ENCODE peak calls at places on chromosomes 6 and 20, in seven cellular contexts. Z is HepG2, B is A549, I is HCT116, O is endothelial cell of umbilical vein, T is H1, M is GM12878. X is an unnamed sample.
A peak's percentile ranks its signal among the peaks of the same experiment; 100 is the strongest.

GRCh38 chr6:133041020-133041419 is 200.1 kb upstream of the EYA4 start:
- DNase-seq in O (no peak), Z (no peak), M (no peak), B (no peak), I (no peak), T (no peak), X (no peak)

GRCh38 chr6:10166031-10166430 is 248.8 kb downstream of the TFAP2A start:
- DNase-seq in I (no peak), T (no peak), O (no peak), B (no peak), Z (no peak), M (no peak), X (peak; percentile 33)

GRCh38 chr6:68967549-68968300 is 332.6 kb downstream of the ADGRB3 start:
- DNase-seq in I (peak; percentile 7), M (peak; percentile 12), O (peak; percentile 46), Z (peak; percentile 50), B (peak; percentile 2), T (no peak), X (peak; percentile 65)

GRCh38 chr6:12110523-12111154 is 98.5 kb downstream of the HIVEP1 start:
- DNase-seq in T (no peak), M (no peak), Z (no peak), O (no peak), I (no peak), B (no peak), X (no peak)

GRCh38 chr20:8368680-8369079 is 236.6 kb downstream of the PLCB1 start:
- DNase-seq in I (no peak), B (no peak), Z (no peak), O (no peak), M (no peak), T (no peak), X (peak; percentile 57)

GRCh38 chr20:63617092-63617875 is 9.6 kb downstream of the GMEB2 start:
- DNase-seq in Z (no peak), O (no peak), M (no peak), T (no peak), B (no peak), I (no peak), X (no peak)

GRCh38 chr6:47477497-47478232 is at the start of gene CD2AP:
- DNase-seq in I (peak; percentile 80), B (peak; percentile 73), O (peak; percentile 82), T (peak; percentile 83), M (peak; percentile 65), Z (peak; percentile 84), X (peak; percentile 89)

GRCh38 chr6:108492131-108492766 is 68.5 kb upstream of the FOXO3 start:
- DNase-seq in O (peak; percentile 77), I (peak; percentile 36), Z (peak; percentile 25), M (no peak), B (peak; percentile 6), T (no peak), X (peak; percentile 74)

GRCh38 chr6:15905488-15906392 is 223.1 kb upstream of the MYLIP start:
- DNase-seq in Z (no peak), I (no peak), T (no peak), B (no peak), M (no peak), O (peak; percentile 32), X (peak; percentile 99)

GRCh38 chr6:45845546-45845945 is 170.1 kb downstream of the CLIC5 start:
- DNase-seq in O (no peak), B (no peak), T (no peak), I (no peak), Z (no peak), M (no peak), X (no peak)

GRCh38 chr6:137165375-137166246 is 7.8 kb downstream of the IL22RA2 start:
- DNase-seq in T (no peak), M (peak; percentile 85), Z (peak; percentile 35), O (no peak), B (peak; percentile 15), I (peak; percentile 6), X (peak; percentile 85)

GRCh38 chr6:8432614-8433013 is 2.7 kb downstream of the SLC35B3 start:
- DNase-seq in O (no peak), I (no peak), Z (no peak), M (no peak), B (no peak), T (no peak), X (no peak)

GRCh38 chr6:37565267-37566208 is 65.8 kb upstream of the CCDC167 start:
- DNase-seq in B (no peak), T (peak; percentile 41), Z (no peak), I (no peak), M (no peak), O (peak; percentile 21), X (no peak)

GRCh38 chr6:170554888-170555137 is 644 bp downstream of the TBP start:
- DNase-seq in Z (no peak), M (no peak), T (no peak), B (no peak), O (no peak), I (no peak), X (no peak)

GRCh38 chr6:65771946-65772345 is 64.9 kb upstream of the EYS start:
- DNase-seq in B (no peak), I (no peak), Z (no peak), T (no peak), O (no peak), M (no peak), X (no peak)

GRCh38 chr20:5559937-5560336 is 190.3 kb upstream of the SHLD1 start:
- DNase-seq in T (no peak), O (no peak), B (no peak), Z (no peak), M (no peak), I (no peak), X (no peak)

GRCh38 chr6:132490024-132490423 is 22.9 kb downstream of the STX7 start:
- DNase-seq in I (no peak), B (no peak), M (no peak), T (no peak), O (peak; percentile 53), Z (no peak), X (peak; percentile 11)

GRCh38 chr6:135183532-135184440 is 2.7 kb downstream of the MYB start:
- DNase-seq in M (no peak), Z (peak; percentile 55), T (no peak), I (peak; percentile 83), B (peak; percentile 37), O (peak; percentile 35), X (peak; percentile 95)

GRCh38 chr6:29014729-29015608 is 9.9 kb upstream of the ZNF311 start:
- DNase-seq in I (no peak), B (no peak), T (no peak), M (no peak), Z (no peak), O (no peak), X (peak; percentile 71)

DNA sequence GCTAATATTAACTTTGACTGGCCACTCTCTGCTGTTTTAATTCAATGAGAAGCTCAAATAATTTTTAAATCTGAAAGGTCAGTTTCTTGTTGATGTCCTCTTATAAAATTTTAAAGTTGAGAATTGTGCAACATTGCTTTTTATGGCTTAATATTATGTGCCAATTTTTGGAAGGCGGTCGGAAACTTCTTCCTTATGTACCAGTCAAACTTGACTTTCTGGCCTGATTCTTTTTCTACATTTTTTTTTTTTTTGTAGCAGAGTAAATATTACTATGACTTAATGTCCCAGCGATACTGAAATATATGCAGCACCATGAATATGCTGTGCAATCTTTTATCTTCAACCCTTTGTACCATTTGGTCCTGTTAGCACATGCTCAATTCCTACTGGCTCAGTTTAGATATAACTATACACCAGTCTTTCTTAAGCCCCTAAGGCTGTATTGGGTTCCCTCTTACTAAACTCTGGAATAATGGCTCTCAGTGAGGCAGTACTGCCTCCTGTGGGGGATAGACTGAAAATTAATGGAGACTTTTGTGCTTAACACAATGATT is 156.3 kb upstream of the SYNCRIP start:
- DNase-seq in I (no peak), T (no peak), B (no peak), Z (no peak), O (no peak), M (no peak), X (peak; percentile 9)
- TF ChIP-seq CTCF in I (no peak), T (no peak), B (no peak), Z (peak; percentile 11), O (no peak), M (no peak), X (no peak)

DNA sequence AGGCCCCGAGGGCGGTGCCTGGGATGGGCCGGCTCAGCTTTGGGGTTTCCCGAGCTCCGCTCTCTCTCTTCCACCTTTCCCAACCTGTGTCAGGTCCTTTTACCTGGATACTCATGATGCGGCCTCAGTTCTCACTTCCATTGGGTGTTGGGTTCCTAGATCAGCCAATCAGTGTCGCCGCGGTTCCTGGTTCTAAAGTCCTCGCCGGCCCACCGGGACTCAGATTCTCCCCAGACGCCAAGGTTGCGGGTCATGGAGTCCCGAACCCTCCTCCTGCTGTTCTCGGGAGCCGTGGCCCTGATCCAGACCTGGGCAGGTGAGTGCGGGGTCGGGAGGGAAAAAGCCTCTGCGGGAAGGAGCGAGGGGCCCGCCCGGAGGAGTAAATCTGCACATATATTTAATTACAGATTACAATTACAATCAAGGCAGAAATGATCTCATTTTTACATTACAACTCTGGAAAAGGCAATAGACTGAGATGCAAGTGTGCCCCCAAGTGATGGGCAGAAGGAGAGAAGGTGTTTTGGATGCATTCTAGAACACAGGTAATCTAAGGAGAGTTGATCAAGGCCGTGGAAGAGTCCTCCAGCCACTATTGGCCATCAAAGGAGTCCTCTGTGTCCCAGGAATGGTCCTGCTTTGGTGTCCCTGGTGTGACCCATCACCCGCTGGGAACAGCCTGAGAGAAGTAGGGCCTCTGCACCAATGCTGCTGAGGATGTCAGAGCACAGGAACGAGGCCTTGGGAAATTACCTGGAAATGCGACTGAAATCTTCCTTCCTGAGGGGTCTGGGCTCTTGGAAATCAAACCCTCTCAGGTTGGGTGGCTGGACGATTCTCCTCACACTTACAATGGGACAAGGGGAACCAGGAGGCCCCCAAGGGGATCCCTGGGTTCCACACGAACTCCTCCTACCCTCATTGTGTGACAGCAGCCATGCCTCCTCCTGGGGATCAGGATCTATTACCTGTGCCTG is 34.7 kb upstream of the MICB start:
- DNase-seq in T (peak; percentile 72), O (peak; percentile 86), I (peak; percentile 93), B (peak; percentile 76), M (peak; percentile 96), Z (peak; percentile 92), X (no peak)
- TF ChIP-seq POLR2A in T (peak; percentile 88), O (no peak), I (peak; percentile 57), B (no peak), M (peak; percentile 96), Z (peak; percentile 69), X (no peak)

DNA sequence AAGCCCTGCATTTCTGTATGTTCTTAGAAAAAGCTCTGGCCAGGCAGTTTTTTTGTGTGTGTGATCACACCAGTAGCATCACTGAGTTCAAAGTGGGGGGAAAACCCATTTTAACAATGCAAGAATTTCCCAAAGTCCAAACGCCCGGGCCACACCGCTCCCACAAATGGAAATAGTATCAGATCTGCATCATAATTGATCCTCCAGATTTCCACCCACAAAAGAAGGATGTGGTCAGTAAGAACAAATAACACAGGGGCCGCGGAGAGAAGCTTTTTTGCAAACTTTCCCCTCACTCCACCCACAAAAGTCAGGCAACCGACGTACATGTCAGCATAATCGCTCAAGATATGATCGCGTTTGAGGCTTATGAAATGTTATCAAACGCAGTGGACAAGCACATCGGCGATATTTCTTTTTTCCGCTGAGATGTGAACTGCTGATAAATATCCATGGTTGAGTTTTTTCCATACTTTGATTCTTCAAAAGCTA is 143.7 kb downstream of the ZFP64 start:
- DNase-seq in Z (no peak), B (no peak), O (peak; percentile 26), T (no peak), M (no peak), I (no peak), X (peak; percentile 9)
- TF ChIP-seq MAX in Z (no peak), B (no peak), O (no peak), T (no peak), M (no peak), I (no peak), X (no peak)

DNA sequence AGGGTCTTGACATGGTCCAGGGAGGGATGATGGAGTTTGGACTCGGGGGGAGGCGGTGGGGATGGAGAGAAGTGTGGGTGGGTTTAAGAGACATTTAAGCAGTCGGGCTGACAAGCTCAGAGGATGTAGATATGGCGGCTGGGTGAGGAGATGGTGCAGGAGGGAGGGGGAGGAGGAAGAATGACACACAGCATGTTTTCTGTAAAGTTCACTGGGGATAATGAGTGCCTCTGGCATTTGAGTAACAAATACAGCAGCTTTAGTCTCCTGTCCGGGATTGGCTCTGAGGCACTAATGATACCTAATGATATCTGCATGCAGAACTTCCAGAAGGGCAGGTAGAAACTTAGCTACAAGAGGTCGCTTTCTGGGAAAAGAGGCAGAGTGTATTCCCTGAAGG is 107.8 kb downstream of the DHX35 start:
- DNase-seq in M (no peak), O (no peak), Z (no peak), T (no peak), B (no peak), I (no peak), X (no peak)
- TF ChIP-seq CTCF in M (no peak), O (no peak), Z (no peak), T (no peak), B (no peak), I (no peak), X (no peak)

X was measured in NB4.